ENCODE peak calls at places on chromosomes 2 and 18, in four cellular contexts. One of them, this sample, is unnamed.

GRCh38 chr2:31347788-31348187 is 66.8 kb downstream of the XDH start:
- DNase-seq in K562: no peak
- DNase-seq in WTC11: no peak
- DNase-seq in HepG2: no peak
- DNase-seq in this sample: no peak

GRCh38 chr2:86072271-86072858 is 33.3 kb downstream of the POLR1A start:
- DNase-seq in K562: no peak
- DNase-seq in HepG2: no peak
- DNase-seq in WTC11: no peak
- DNase-seq in this sample: no peak

GRCh38 chr2:29606105-29606871 is 315.1 kb downstream of the ALK start:
- DNase-seq in HepG2: no peak
- DNase-seq in WTC11: no peak
- DNase-seq in K562: no peak
- DNase-seq in this sample: no peak

GRCh38 chr2:120809576-120810440 is 74.1 kb downstream of the GLI2 start:
- DNase-seq in WTC11: no peak
- DNase-seq in K562: peak
- DNase-seq in HepG2: no peak
- DNase-seq in this sample: no peak

GRCh38 chr18:31100598-31101147 is 1.5 kb downstream of the DSC2 start:
- DNase-seq in WTC11: peak
- DNase-seq in K562: peak
- DNase-seq in HepG2: peak
- DNase-seq in this sample: peak

GRCh38 chr2:236955675-236956618 is 129.7 kb upstream of the COPS8 start:
- DNase-seq in WTC11: no peak
- DNase-seq in HepG2: peak
- DNase-seq in K562: peak
- DNase-seq in this sample: no peak

GRCh38 chr2:58571181-58571852 is 330.2 kb upstream of the FANCL start:
- DNase-seq in WTC11: peak
- DNase-seq in HepG2: peak
- DNase-seq in K562: peak
- DNase-seq in this sample: peak

GRCh38 chr2:28225472-28225915 is 167.2 kb upstream of the FOSL2 start:
- DNase-seq in K562: no peak
- DNase-seq in HepG2: no peak
- DNase-seq in WTC11: no peak
- DNase-seq in this sample: no peak

GRCh38 chr2:225865468-225865867 is 466.0 kb downstream of the NYAP2 start:
- DNase-seq in K562: no peak
- DNase-seq in HepG2: no peak
- DNase-seq in WTC11: no peak
- DNase-seq in this sample: no peak

GRCh38 chr18:37348729-37349128 is 216.9 kb downstream of the CELF4 start:
- DNase-seq in WTC11: no peak
- DNase-seq in HepG2: no peak
- DNase-seq in K562: no peak
- DNase-seq in this sample: no peak

GRCh38 chr2:36356199-36356989 is 816 bp downstream of the CRIM1 start:
- DNase-seq in WTC11: peak
- DNase-seq in K562: no peak
- DNase-seq in HepG2: no peak
- DNase-seq in this sample: no peak

GRCh38 chr2:18066894-18067293 is 188.4 kb downstream of the KCNS3 start:
- DNase-seq in HepG2: no peak
- DNase-seq in WTC11: no peak
- DNase-seq in K562: no peak
- DNase-seq in this sample: no peak

GRCh38 chr2:27596627-27597026 is 13.8 kb downstream of the ZNF512 start:
- DNase-seq in HepG2: no peak
- DNase-seq in K562: no peak
- DNase-seq in WTC11: no peak
- DNase-seq in this sample: no peak

GRCh38 chr2:31980674-31981356 is 30.0 kb downstream of the MEMO1 start:
- DNase-seq in HepG2: peak
- DNase-seq in WTC11: no peak
- DNase-seq in K562: peak
- DNase-seq in this sample: peak

GRCh38 chr2:140348826-140349225 is 1568.6 kb upstream of the NXPH2 start:
- DNase-seq in K562: no peak
- DNase-seq in HepG2: no peak
- DNase-seq in WTC11: peak
- DNase-seq in this sample: no peak

GRCh38 chr2:62270728-62271127 is 74.8 kb downstream of the B3GNT2 start:
- DNase-seq in WTC11: no peak
- DNase-seq in HepG2: no peak
- DNase-seq in K562: peak
- DNase-seq in this sample: no peak

GRCh38 chr18:45359275-45360009 is 255.8 kb upstream of the SLC14A2 start:
- DNase-seq in K562: no peak
- DNase-seq in HepG2: no peak
- DNase-seq in WTC11: no peak
- DNase-seq in this sample: no peak

GRCh38 chr2:36451512-36451911 is 95.9 kb downstream of the CRIM1 start:
- DNase-seq in HepG2: no peak
- DNase-seq in WTC11: no peak
- DNase-seq in K562: peak
- DNase-seq in this sample: no peak

GRCh38 chr2:67579207-67579606 is 182.1 kb downstream of the ETAA1 start:
- DNase-seq in K562: no peak
- DNase-seq in WTC11: no peak
- DNase-seq in HepG2: no peak
- DNase-seq in this sample: no peak

GRCh38 chr2:238855299-238855698 is 7.4 kb downstream of the TWIST2 start:
- DNase-seq in K562: no peak
- DNase-seq in HepG2: no peak
- DNase-seq in WTC11: no peak
- DNase-seq in this sample: no peak

GRCh38 chr2:238854246-238854645 is 6.4 kb downstream of the TWIST2 start:
- DNase-seq in K562: no peak
- DNase-seq in HepG2: no peak
- DNase-seq in WTC11: no peak
- DNase-seq in this sample: no peak

GRCh38 chr2:238855891-238856580 is 8.2 kb downstream of the TWIST2 start:
- DNase-seq in K562: no peak
- DNase-seq in WTC11: no peak
- DNase-seq in HepG2: no peak
- DNase-seq in this sample: no peak

GRCh38 chr2:238853724-238854123 is 5.8 kb downstream of the TWIST2 start:
- DNase-seq in K562: no peak
- DNase-seq in WTC11: no peak
- DNase-seq in HepG2: no peak
- DNase-seq in this sample: no peak

DNA sequence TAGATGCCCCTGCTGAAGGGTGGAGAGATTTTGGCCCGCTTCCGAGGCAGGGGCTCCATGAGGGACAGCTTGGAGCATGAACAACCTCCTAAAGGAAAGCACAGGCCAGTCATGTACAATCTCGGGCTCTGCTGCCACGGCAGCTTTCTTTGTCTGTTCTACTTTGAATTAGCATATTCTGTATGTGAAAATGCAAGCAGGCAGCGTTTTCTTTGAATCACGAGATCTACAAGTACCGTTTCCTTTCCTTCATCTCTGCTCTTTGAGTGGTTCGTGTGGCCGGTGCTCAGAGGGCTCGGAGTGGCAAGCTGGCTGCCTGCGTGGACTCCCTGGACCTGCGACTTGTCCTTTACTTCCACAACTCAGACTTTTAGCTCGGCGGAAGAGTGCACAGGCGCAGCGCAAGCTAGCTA is 6.8 kb downstream of the TWIST2 start:
- DNase-seq in K562: no peak
- DNase-seq in WTC11: no peak
- DNase-seq in HepG2: no peak
- DNase-seq in this sample: no peak
- TF ChIP-seq ELF4 in K562: no peak
- TF ChIP-seq ELF4 in WTC11: no peak
- TF ChIP-seq ELF4 in HepG2: no peak
- TF ChIP-seq ELF4 in this sample: no peak

DNA sequence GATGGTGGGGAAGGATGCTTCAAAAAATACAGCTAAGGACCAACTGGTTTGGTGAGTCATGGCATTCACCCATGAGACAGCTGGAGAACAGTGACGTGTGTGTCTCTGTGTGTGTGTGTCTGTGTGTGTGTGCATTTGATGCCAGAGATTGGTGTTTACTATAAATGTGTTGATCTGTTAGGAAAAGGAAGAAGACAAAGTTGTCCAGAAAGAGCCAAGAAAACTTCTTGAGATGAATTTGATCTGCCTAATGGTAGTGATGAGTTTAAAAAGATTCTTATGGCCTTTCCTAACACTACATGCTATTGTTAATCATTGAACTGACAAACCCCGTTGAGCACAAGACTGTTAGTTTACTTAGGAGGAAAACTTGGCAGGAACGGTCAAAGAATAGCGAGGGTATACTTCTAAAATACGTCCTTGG is 36.4 kb upstream of the IL1R1 start:
- DNase-seq in K562: no peak
- DNase-seq in WTC11: no peak
- DNase-seq in HepG2: peak
- DNase-seq in this sample: no peak
- TF ChIP-seq ELF4 in K562: no peak
- TF ChIP-seq ELF4 in WTC11: no peak
- TF ChIP-seq ELF4 in HepG2: no peak
- TF ChIP-seq ELF4 in this sample: no peak

DNA sequence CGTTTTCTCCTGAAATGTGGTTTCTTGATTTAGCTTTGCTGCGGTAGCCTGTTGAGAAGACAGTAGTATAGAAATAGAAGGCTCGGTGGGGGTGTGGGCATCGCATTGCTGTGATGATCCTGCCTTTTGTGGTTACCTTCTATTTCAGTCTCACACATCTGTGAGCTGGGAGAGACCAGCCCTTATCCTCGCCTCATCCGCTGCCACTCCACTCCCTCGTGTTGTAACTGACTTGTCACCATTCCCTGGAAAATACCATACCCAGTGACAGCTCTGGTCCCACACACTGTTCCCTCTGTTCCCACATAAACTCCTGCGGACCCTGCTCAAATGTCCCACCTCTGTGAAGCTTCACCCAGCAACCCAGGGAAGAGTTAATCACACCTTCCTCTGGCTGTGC is 114.4 kb downstream of the MAPK4 start:
- DNase-seq in WTC11: no peak
- DNase-seq in HepG2: no peak
- DNase-seq in K562: no peak
- DNase-seq in this sample: no peak
- TF ChIP-seq ELF4 in WTC11: no peak
- TF ChIP-seq ELF4 in HepG2: no peak
- TF ChIP-seq ELF4 in K562: no peak
- TF ChIP-seq ELF4 in this sample: no peak

DNA sequence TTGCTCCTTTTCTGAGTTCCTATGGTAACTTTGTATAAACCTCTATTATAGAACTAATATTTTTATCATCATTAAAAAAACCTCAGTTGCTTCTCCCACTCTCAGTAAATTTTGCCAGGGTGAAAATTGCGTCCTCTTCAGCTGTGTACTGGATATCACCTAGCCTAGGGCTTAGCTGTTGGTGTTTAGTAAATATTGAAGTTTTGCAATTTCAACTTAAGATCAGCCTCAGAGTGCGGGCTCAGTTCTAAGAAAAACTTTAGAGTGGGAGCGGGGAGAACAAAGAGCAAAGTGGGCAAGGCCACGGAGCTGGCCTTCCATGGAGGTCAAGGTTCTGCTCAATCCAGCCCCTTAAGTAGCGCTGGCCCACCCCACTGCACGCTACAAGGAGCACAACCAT is 488.3 kb upstream of the SPRED2 start:
- DNase-seq in HepG2: no peak
- DNase-seq in WTC11: no peak
- DNase-seq in K562: no peak
- DNase-seq in this sample: no peak
- TF ChIP-seq ELF4 in HepG2: no peak
- TF ChIP-seq ELF4 in WTC11: no peak
- TF ChIP-seq ELF4 in K562: no peak
- TF ChIP-seq ELF4 in this sample: no peak

DNA sequence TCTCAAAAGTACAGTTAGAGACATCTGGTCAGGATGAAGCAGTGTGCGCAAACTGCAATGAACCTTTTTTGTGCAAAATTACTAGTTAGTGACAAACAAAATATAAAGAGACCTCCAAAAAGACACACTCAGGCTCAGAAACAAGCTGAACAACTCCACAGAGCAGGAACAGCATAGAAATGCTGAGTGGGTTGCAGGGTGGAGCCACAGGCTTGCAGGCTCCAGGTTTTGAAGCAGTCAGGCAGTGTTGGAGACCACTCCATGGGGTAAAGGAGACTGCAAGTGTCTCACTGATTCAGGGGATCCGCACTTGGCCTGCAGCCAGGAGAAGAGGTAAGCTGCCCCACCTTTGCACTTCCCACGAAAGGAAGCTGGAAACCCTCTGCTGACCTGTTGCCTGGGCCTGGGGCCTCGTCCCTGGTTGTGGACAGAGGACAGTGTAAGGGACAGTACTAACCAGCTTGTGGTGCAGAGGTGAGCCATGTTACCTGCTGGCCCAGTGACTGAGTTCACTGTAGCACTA is 36.4 kb downstream of the CFAP221 start:
- DNase-seq in K562: no peak
- DNase-seq in WTC11: no peak
- DNase-seq in HepG2: no peak
- DNase-seq in this sample: no peak
- TF ChIP-seq ELF4 in K562: no peak
- TF ChIP-seq ELF4 in WTC11: no peak
- TF ChIP-seq ELF4 in HepG2: no peak
- TF ChIP-seq ELF4 in this sample: no peak

GRCh38 chr2:238596571-238597551 is 170.1 kb downstream of the ASB1 start:
- DNase-seq in HepG2: peak
- DNase-seq in K562: no peak
- DNase-seq in WTC11: no peak
- DNase-seq in this sample: no peak
- TF ChIP-seq ELF4 in HepG2: no peak
- TF ChIP-seq ELF4 in K562: no peak
- TF ChIP-seq ELF4 in WTC11: no peak
- TF ChIP-seq ELF4 in this sample: no peak

DNA sequence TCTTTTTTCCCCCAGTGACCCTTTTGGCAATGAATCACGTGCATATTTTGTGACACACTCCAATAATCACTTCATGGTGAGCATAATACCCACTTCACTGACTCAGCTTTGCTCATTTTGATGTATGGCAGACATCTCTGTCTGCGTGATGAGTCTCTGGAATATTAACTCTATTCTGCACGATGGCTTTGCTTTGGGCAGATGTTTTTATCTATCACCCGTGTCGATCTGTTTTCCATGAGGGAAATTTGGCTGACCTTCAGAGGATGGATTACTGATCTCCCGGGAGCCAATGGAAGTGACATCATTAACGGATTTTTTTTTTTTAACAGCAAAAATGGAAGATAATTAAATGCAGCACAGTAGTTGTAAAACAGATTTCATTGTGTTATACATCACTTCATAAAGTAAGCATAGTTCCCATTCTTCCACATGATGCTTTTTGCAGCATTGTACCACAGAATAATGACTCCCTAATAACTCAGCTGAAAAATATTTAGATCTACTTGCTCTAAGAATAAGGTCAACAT is 29.8 kb downstream of the CDC42EP3 start:
- DNase-seq in HepG2: no peak
- DNase-seq in K562: no peak
- DNase-seq in WTC11: no peak
- DNase-seq in this sample: no peak
- TF ChIP-seq ELF4 in HepG2: no peak
- TF ChIP-seq ELF4 in K562: no peak
- TF ChIP-seq ELF4 in WTC11: no peak
- TF ChIP-seq ELF4 in this sample: no peak